ENCODE peak calls at places on chromosomes 5 and 9, in nine cellular contexts. E is cardiac fibroblast; G is stimulated activated CD8-positive, alpha-beta memory T cell treated with anti-CD3 and anti-CD28 coated beads, Interleukin-7, amount 100 ng/mL, for 24 hours; U is spleen; X is HFFc6; A is ACHN; D is T-helper 2 cell; F is neuronal stem cell; Z is mucosa of descending colon. H is an unnamed sample.

GRCh38 chr5:149328177-149328576 is 17.1 kb upstream of the GRPEL2 start:
- DNase-seq in E (no peak), G (no peak), U (no peak), X (no peak), A (no peak), D (no peak), F (no peak), Z (no peak), H (no peak)

GRCh38 chr5:172724203-172724602 is 46.8 kb downstream of the DUSP1 start:
- DNase-seq in E (no peak), G (no peak), U (no peak), X (no peak), A (no peak), D (no peak), F (no peak), Z (no peak), H (no peak)

GRCh38 chr9:132739705-132740310 is 69.5 kb downstream of the GTF3C4 start:
- DNase-seq in E (no peak), G (no peak), U (peak), X (no peak), A (no peak), D (no peak), F (no peak), Z (peak), H (no peak)

GRCh38 chr5:43042626-43043399 is 2.7 kb upstream of the ANXA2R start:
- DNase-seq in E (peak), G (peak), U (peak), X (peak), A (peak), D (no peak), F (peak), Z (peak), H (no peak)

GRCh38 chr9:114619205-114619758 is 8.2 kb downstream of the TMEM268 start:
- DNase-seq in E (no peak), G (no peak), U (no peak), X (no peak), A (no peak), D (no peak), F (no peak), Z (no peak), H (no peak)

GRCh38 chr5:116865651-116866050 is 291.0 kb upstream of the SEMA6A start:
- DNase-seq in E (no peak), G (no peak), U (no peak), X (no peak), A (no peak), D (no peak), F (no peak), Z (no peak), H (no peak)

GRCh38 chr5:133806847-133807246 is 161.6 kb downstream of the C5orf15 start:
- DNase-seq in E (no peak), G (no peak), U (no peak), X (no peak), A (no peak), D (no peak), F (no peak), Z (no peak), H (no peak)

GRCh38 chr5:90119531-90119940 is 290.0 kb downstream of the CETN3 start:
- DNase-seq in E (peak), G (no peak), U (no peak), X (no peak), A (no peak), D (no peak), F (no peak), Z (no peak), H (no peak)

GRCh38 chr5:76819851-76820280 is 1.0 kb downstream of the F2RL1 start:
- DNase-seq in E (peak), G (no peak), U (peak), X (no peak), A (peak), D (no peak), F (no peak), Z (peak), H (no peak)

GRCh38 chr5:181044662-181045305 is 4.7 kb downstream of the BTNL9 start:
- DNase-seq in E (no peak), G (no peak), U (peak), X (no peak), A (no peak), D (no peak), F (no peak), Z (no peak), H (no peak)

GRCh38 chr9:126015446-126015845 is 268.3 kb downstream of the PBX3 start:
- DNase-seq in E (no peak), G (no peak), U (no peak), X (no peak), A (no peak), D (no peak), F (no peak), Z (no peak), H (no peak)

GRCh38 chr9:131273146-131273545 is 3.2 kb downstream of the FAM78A start:
- DNase-seq in E (no peak), G (no peak), U (peak), X (no peak), A (no peak), D (no peak), F (no peak), Z (no peak), H (no peak)

GRCh38 chr9:14692536-14692917 is 705 bp downstream of the ZDHHC21 start:
- DNase-seq in E (no peak), G (no peak), U (no peak), X (no peak), A (peak), D (no peak), F (no peak), Z (no peak), H (peak)

GRCh38 chr5:134567651-134568338 is 42.3 kb downstream of the JADE2 start:
- DNase-seq in E (peak), G (no peak), U (peak), X (peak), A (peak), D (no peak), F (no peak), Z (no peak), H (no peak)

GRCh38 chr9:70085241-70085640 is 41.6 kb downstream of the MAMDC2 start:
- DNase-seq in E (peak), G (no peak), U (no peak), X (no peak), A (peak), D (no peak), F (peak), Z (no peak), H (peak)

GRCh38 chr5:122699226-122699625 is 75.7 kb upstream of the SNX2 start:
- DNase-seq in E (no peak), G (no peak), U (no peak), X (no peak), A (no peak), D (no peak), F (no peak), Z (no peak), H (no peak)

GRCh38 chr5:36719266-36719665 is 112.9 kb downstream of the SLC1A3 start:
- DNase-seq in E (no peak), G (no peak), U (no peak), X (no peak), A (no peak), D (no peak), F (no peak), Z (no peak), H (no peak)

GRCh38 chr5:172285226-172286143 is 1.9 kb upstream of the UBTD2 start:
- DNase-seq in E (no peak), G (no peak), U (no peak), X (no peak), A (no peak), D (no peak), F (no peak), Z (no peak), H (no peak)

GRCh38 chr9:28234899-28235277 is 661.6 kb upstream of the C9orf72 start:
- DNase-seq in E (peak), G (no peak), U (no peak), X (no peak), A (peak), D (no peak), F (no peak), Z (no peak), H (no peak)

GRCh38 chr9:35333551-35333950 is 156.4 kb upstream of the RUSC2 start:
- DNase-seq in E (peak), G (no peak), U (no peak), X (peak), A (no peak), D (no peak), F (no peak), Z (no peak), H (no peak)

GRCh38 chr5:14379739-14380497 is 201.7 kb upstream of the OTULINL start:
- DNase-seq in E (no peak), G (no peak), U (no peak), X (no peak), A (no peak), D (no peak), F (no peak), Z (no peak), H (no peak)

GRCh38 chr9:100029246-100029645 is 69.6 kb downstream of the ERP44 start:
- DNase-seq in E (no peak), G (no peak), U (no peak), X (no peak), A (no peak), D (no peak), F (no peak), Z (no peak), H (no peak)

H was measured in HTR-8/SVneo.